ENCODE peak calls at places on chromosomes 5 and 9, in six cellular contexts. One of them, this sample, is unnamed.

GRCh38 chr9:95852059-95853032 is 23.1 kb upstream of the ERCC6L2 start:
- DNase-seq in CD4-positive, alpha-beta memory T cell: no peak
- DNase-seq in PC-3: peak
- DNase-seq in NCI-H446 treated with DMSO at 0.1 percent for 48 hours: no peak
- DNase-seq in T-helper 2 cell: no peak
- DNase-seq in endothelial cell: no peak
- DNase-seq in this sample: peak

GRCh38 chr9:123481209-123481865 is 125.3 kb downstream of the CRB2 start:
- DNase-seq in CD4-positive, alpha-beta memory T cell: no peak
- DNase-seq in PC-3: no peak
- DNase-seq in NCI-H446 treated with DMSO at 0.1 percent for 48 hours: no peak
- DNase-seq in T-helper 2 cell: no peak
- DNase-seq in endothelial cell: no peak
- DNase-seq in this sample: no peak

GRCh38 chr9:18330736-18331335 is 143.1 kb upstream of the ADAMTSL1 start:
- DNase-seq in CD4-positive, alpha-beta memory T cell: no peak
- DNase-seq in PC-3: no peak
- DNase-seq in NCI-H446 treated with DMSO at 0.1 percent for 48 hours: no peak
- DNase-seq in T-helper 2 cell: no peak
- DNase-seq in endothelial cell: no peak
- DNase-seq in this sample: no peak

GRCh38 chr9:129885670-129886106 is 50.4 kb downstream of the USP20 start:
- DNase-seq in CD4-positive, alpha-beta memory T cell: peak
- DNase-seq in PC-3: peak
- DNase-seq in NCI-H446 treated with DMSO at 0.1 percent for 48 hours: no peak
- DNase-seq in T-helper 2 cell: peak
- DNase-seq in endothelial cell: peak
- DNase-seq in this sample: peak

GRCh38 chr9:6271508-6272228 is 56.1 kb downstream of the IL33 start:
- DNase-seq in CD4-positive, alpha-beta memory T cell: no peak
- DNase-seq in PC-3: no peak
- DNase-seq in NCI-H446 treated with DMSO at 0.1 percent for 48 hours: no peak
- DNase-seq in T-helper 2 cell: no peak
- DNase-seq in endothelial cell: no peak
- DNase-seq in this sample: no peak

GRCh38 chr9:105144076-105144475 is 100.4 kb upstream of the SLC44A1 start:
- DNase-seq in CD4-positive, alpha-beta memory T cell: no peak
- DNase-seq in PC-3: no peak
- DNase-seq in NCI-H446 treated with DMSO at 0.1 percent for 48 hours: no peak
- DNase-seq in T-helper 2 cell: no peak
- DNase-seq in endothelial cell: no peak
- DNase-seq in this sample: no peak

GRCh38 chr9:137250329-137251193 is 525 bp upstream of the STPG3 start:
- DNase-seq in CD4-positive, alpha-beta memory T cell: no peak
- DNase-seq in PC-3: no peak
- DNase-seq in NCI-H446 treated with DMSO at 0.1 percent for 48 hours: no peak
- DNase-seq in T-helper 2 cell: no peak
- DNase-seq in endothelial cell: no peak
- DNase-seq in this sample: no peak

GRCh38 chr5:67578011-67578410 is 381.4 kb upstream of the CD180 start:
- DNase-seq in CD4-positive, alpha-beta memory T cell: no peak
- DNase-seq in PC-3: peak
- DNase-seq in NCI-H446 treated with DMSO at 0.1 percent for 48 hours: no peak
- DNase-seq in T-helper 2 cell: no peak
- DNase-seq in endothelial cell: no peak
- DNase-seq in this sample: no peak

GRCh38 chr5:169494383-169495251 is 89.0 kb upstream of the SPDL1 start:
- DNase-seq in CD4-positive, alpha-beta memory T cell: no peak
- DNase-seq in PC-3: no peak
- DNase-seq in NCI-H446 treated with DMSO at 0.1 percent for 48 hours: no peak
- DNase-seq in T-helper 2 cell: no peak
- DNase-seq in endothelial cell: no peak
- DNase-seq in this sample: no peak

GRCh38 chr9:75017378-75017777 is 10.7 kb downstream of the CARNMT1 start:
- DNase-seq in CD4-positive, alpha-beta memory T cell: no peak
- DNase-seq in PC-3: no peak
- DNase-seq in NCI-H446 treated with DMSO at 0.1 percent for 48 hours: no peak
- DNase-seq in T-helper 2 cell: no peak
- DNase-seq in endothelial cell: no peak
- DNase-seq in this sample: no peak

GRCh38 chr5:1511651-1512540 is 11.9 kb downstream of the LPCAT1 start:
- DNase-seq in CD4-positive, alpha-beta memory T cell: no peak
- DNase-seq in PC-3: peak
- DNase-seq in NCI-H446 treated with DMSO at 0.1 percent for 48 hours: no peak
- DNase-seq in T-helper 2 cell: no peak
- DNase-seq in endothelial cell: no peak
- DNase-seq in this sample: no peak

GRCh38 chr5:158644301-158644700 is 455.4 kb downstream of the EBF1 start:
- DNase-seq in CD4-positive, alpha-beta memory T cell: no peak
- DNase-seq in PC-3: no peak
- DNase-seq in NCI-H446 treated with DMSO at 0.1 percent for 48 hours: no peak
- DNase-seq in T-helper 2 cell: no peak
- DNase-seq in endothelial cell: no peak
- DNase-seq in this sample: peak

GRCh38 chr5:177049285-177049684 is 26.8 kb downstream of the ZNF346 start:
- DNase-seq in CD4-positive, alpha-beta memory T cell: no peak
- DNase-seq in PC-3: no peak
- DNase-seq in NCI-H446 treated with DMSO at 0.1 percent for 48 hours: no peak
- DNase-seq in T-helper 2 cell: no peak
- DNase-seq in endothelial cell: no peak
- DNase-seq in this sample: no peak

GRCh38 chr9:137070201-137070905 is at the start of gene SAPCD2:
- DNase-seq in CD4-positive, alpha-beta memory T cell: peak
- DNase-seq in PC-3: peak
- DNase-seq in NCI-H446 treated with DMSO at 0.1 percent for 48 hours: peak
- DNase-seq in T-helper 2 cell: peak
- DNase-seq in endothelial cell: peak
- DNase-seq in this sample: peak

This sample was measured in foreskin melanocyte.